ENCODE peak calls at places on chromosomes 7 and 10, in eight cellular contexts. A is K562, S is GM12878, H is transverse colon, D is uterus, M is heart left ventricle, Z is ovary, J is HCT116. R is an unnamed sample.

GRCh38 chr7:129009437-129009836 is 45.5 kb downstream of the TNPO3 start:
- DNase-seq in H (no peak), M (no peak), D (no peak), A (no peak), J (no peak), Z (no peak), S (peak; percentile 70), R (no peak)

GRCh38 chr10:103894454-103894853 is 23.5 kb downstream of the STN1 start:
- DNase-seq in D (no peak), J (no peak), Z (no peak), S (no peak), A (no peak), M (peak; percentile 46), H (no peak), R (no peak)

GRCh38 chr7:84108787-84109186 is 85.8 kb downstream of the SEMA3A start:
- DNase-seq in H (no peak), J (no peak), M (no peak), Z (no peak), A (no peak), D (no peak), S (no peak), R (no peak)

GRCh38 chr10:104766341-104766740 is 125.3 kb downstream of the SORCS3 start:
- DNase-seq in A (no peak), D (no peak), J (peak; percentile 67), H (no peak), S (no peak), Z (no peak), M (no peak), R (no peak)

GRCh38 chr10:21692909-21693308 is 158.9 kb downstream of the MLLT10 start:
- DNase-seq in Z (no peak), J (no peak), M (no peak), A (no peak), H (no peak), S (no peak), D (no peak), R (no peak)

GRCh38 chr10:69345890-69346474 is 67.7 kb downstream of the HK1 start:
- DNase-seq in M (no peak), S (no peak), H (no peak), A (no peak), Z (no peak), J (no peak), D (no peak), R (no peak)

GRCh38 chr7:50952120-50952519 is 169.4 kb upstream of the GRB10 start:
- DNase-seq in D (no peak), Z (no peak), J (no peak), A (no peak), H (no peak), M (no peak), S (no peak), R (no peak)

GRCh38 chr7:157643525-157643970 is 306.7 kb downstream of the DNAJB6 start:
- DNase-seq in M (no peak), J (no peak), Z (no peak), S (no peak), H (no peak), D (no peak), A (no peak), R (no peak)

GRCh38 chr7:88455696-88456095 is 149.0 kb upstream of the STEAP4 start:
- DNase-seq in S (no peak), D (no peak), Z (no peak), A (no peak), J (no peak), M (no peak), H (no peak), R (no peak)

GRCh38 chr10:93330824-93331223 is 151.3 kb downstream of the MYOF start:
- DNase-seq in Z (no peak), D (no peak), J (no peak), H (no peak), M (no peak), A (no peak), S (no peak), R (no peak)

GRCh38 chr7:106313456-106313891 is 28.7 kb upstream of the NAMPT start:
- DNase-seq in M (no peak), S (no peak), H (no peak), A (no peak), Z (no peak), D (no peak), J (no peak), R (peak; percentile 19)

GRCh38 chr10:63388421-63389031 is 77.3 kb downstream of the JMJD1C start:
- DNase-seq in D (no peak), Z (no peak), A (no peak), M (no peak), S (no peak), H (no peak), J (no peak), R (no peak)

GRCh38 chr10:9096288-9096687 is 1041.8 kb downstream of the GATA3 start:
- DNase-seq in S (no peak), H (no peak), J (no peak), D (no peak), M (no peak), A (no peak), Z (no peak), R (no peak)

GRCh38 chr7:123581162-123581459 is 20.5 kb upstream of the ASB15 start:
- DNase-seq in H (no peak), Z (no peak), A (no peak), M (no peak), D (no peak), S (no peak), J (no peak), R (no peak)

GRCh38 chr7:26343320-26343832 is 51.7 kb downstream of the SNX10 start:
- DNase-seq in M (no peak), J (no peak), D (no peak), Z (no peak), S (no peak), H (no peak), A (no peak), R (no peak)

DNA sequence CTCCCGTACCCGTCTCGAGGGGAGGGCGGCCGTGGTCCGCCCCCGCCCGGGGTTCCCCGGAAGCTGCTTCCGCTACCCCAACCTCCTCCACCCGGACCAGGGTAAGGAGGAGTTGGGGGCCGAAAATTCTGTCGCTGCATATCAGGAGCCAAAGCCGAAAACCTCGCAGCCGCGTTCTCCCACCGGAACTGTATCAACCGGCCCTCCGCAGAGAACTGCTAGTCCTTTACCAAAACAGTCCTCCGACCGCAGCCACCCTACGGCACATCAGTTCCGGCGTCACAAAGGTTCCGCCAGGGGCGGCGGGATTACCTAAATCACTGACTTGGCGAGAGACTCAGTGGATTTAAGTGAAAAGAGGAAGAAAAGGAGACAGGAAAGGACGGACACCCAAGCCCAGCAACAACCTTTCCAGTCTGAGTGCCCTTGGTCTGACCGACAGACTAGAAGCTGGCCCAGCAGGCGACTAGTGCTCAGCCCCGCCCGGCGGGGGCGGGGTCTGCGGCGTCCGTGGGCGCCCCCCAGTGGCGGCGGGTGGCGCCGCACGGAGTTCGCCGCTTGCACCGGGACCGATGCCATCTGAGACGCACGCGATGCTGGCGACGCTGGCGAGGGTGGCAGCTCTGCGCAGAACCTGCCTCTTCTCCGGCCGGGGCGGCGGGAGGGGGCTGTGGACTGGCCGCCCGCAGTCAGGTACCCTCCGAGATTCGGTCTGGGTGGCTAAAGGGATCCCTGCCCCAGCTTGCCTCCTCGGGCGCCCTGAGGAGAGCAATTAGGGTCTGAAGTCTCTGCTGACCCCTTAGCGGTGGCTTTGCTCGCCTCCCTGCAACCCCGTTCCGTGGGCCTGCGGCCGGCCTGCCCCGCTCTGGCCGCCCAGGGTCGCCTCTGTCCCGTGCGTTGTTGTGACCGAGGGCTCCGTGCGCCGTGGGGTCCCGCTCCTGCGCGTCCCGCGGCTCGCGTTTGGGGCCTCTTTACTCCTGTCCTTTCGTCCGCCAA is at the start of the genes MPLKIP and SUGCT:
- DNase-seq in J (peak; percentile 82), D (peak; percentile 84), A (peak; percentile 89), H (peak; percentile 85), S (peak; percentile 59), M (peak; percentile 87), Z (peak; percentile 89), R (peak; percentile 97)
- TF ChIP-seq POLR2A in J (peak; percentile 71), D (no peak), A (peak; percentile 90), H (peak; percentile 78), S (peak; percentile 87), M (peak; percentile 27), Z (no peak), R (peak; percentile 62)

DNA sequence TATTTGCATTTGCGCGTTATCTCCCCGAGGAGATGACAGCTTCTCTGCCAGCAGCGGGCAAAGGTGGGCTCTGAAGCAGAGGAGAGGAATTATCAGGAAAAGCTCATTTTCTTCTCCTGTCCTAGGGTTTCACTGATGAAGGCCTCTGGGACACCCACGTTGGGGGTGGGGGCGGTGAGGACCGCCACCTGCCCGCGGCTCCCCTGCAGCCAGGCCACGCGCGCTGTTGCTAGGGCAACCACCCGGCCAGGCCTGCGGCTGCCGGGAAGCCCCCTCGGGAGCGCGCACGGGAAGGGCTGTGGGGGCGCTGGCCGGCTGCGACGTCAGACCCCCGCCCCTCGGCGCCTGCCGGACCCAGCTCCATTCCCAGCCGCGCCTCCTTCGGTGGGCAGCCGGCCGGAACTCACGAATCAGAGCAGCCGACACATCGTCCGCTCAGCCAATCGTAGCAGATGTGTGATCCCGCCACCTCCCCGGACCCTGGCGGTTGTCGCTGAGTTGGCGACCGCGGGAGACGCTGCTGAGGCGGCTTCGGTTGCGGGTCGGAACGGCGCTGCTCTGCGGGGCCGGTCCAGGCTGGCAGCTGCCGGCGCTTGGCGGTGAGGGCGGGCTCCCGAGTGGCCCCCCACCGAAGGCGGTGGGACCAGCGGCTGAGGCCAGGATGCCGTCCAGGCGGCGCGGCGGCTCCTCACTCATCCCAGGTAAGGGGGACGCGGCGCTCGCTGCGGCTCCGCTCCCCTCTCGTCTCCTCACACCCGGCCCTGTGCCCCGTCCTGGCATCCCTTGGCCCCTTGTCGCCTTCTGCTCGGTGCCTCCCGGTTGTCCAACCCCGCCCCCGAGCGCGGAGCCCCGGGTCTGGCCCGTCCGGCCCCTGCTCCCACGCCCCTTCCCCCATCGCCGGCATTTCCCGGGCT is at the start of gene TPST1:
- DNase-seq in Z (peak; percentile 93), M (peak; percentile 89), J (peak; percentile 78), D (peak; percentile 91), A (peak; percentile 99), S (peak; percentile 73), H (peak; percentile 85), R (peak; percentile 93)
- TF ChIP-seq POLR2A in Z (peak; percentile 92), M (peak; percentile 91), J (peak; percentile 91), D (peak; percentile 96), A (no peak), S (peak; percentile 97), H (peak; percentile 66), R (peak; percentile 99)

GRCh38 chr10:50224330-50224952 is 26.9 kb downstream of the ASAH2 start:
- DNase-seq in H (peak; percentile 13), M (no peak), J (peak; percentile 65), Z (no peak), S (peak; percentile 36), D (no peak), A (no peak), R (peak; percentile 9)
- TF ChIP-seq POLR2A in H (no peak), M (no peak), J (no peak), Z (no peak), S (no peak), D (no peak), A (no peak), R (no peak)

DNA sequence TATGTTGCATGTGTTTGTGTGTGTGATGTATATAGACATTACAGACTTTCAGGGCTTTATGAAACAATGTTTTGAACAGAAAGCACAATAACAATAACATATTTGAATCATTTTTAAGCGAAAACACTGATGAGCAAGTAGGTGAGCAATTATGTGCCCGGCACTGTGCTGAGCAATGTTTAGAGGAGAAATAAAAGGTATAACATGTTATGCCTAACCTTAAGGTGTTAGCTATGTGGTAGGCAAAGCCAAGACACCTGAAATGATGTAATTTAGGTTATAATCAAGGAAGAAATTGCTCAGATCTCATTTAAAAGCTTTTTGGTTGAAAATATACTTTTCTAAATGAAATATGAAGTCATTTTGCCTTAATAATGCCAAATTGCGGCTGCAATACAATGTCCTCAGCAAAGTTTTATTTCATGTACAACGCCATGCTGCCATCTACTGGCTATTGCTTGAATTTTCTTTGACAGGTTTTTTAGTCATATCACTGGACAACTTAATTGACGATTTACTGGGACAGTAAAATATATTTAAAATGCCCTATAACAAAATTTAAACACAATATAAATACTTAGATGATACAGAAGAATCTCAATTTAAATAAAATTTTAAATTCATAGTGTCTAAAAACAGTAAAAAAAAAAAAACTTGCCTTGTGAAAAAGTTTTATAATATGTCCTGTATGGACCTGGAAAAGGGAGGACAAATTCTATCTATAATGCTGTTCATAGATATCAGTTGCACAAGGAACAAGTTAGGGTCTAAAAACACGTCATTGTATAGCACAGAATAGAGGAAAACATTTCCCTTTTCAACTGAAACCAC is 131.1 kb upstream of the CDK1 start:
- DNase-seq in S (peak; percentile 17), J (peak; percentile 48), A (peak; percentile 38), D (no peak), M (no peak), H (peak; percentile 22), Z (no peak), R (no peak)
- TF ChIP-seq POLR2A in S (no peak), J (no peak), A (no peak), D (no peak), M (no peak), H (no peak), Z (no peak), R (no peak)

R was measured in H54.